ENCODE peak calls at places on chromosome 6, in four cellular contexts. U is stimulated activated CD8-positive, alpha-beta memory T cell treated with anti-CD3 and anti-CD28 coated beads, Interleukin-15, amount 100 ng/mL, for 24 hours; Y is cerebellum; J is A172. K is an unnamed sample.

GRCh38 chr6:27575594-27576361 is 102.9 kb upstream of the ZNF184 start:
- DNase-seq in U (no peak), Y (no peak), J (peak), K (peak)

GRCh38 chr6:27865952-27866369 is 46.2 kb downstream of the OR2B2 start:
- DNase-seq in U (no peak), Y (no peak), J (no peak), K (peak)

GRCh38 chr6:168232046-168232445 is 87.5 kb downstream of the DACT2 start:
- DNase-seq in U (no peak), Y (no peak), J (no peak), K (no peak)

GRCh38 chr6:89834884-89835792 is 5.5 kb downstream of the CASP8AP2 start:
- DNase-seq in U (no peak), Y (no peak), J (no peak), K (no peak)

GRCh38 chr6:135072753-135073152 is 18.1 kb upstream of the HBS1L start:
- DNase-seq in U (no peak), Y (no peak), J (no peak), K (no peak)

GRCh38 chr6:42131531-42131930 is 10.9 kb downstream of the C6orf132 start:
- DNase-seq in U (no peak), Y (no peak), J (peak), K (peak)

GRCh38 chr6:122610690-122611455 is 668 bp downstream of the PKIB start:
- DNase-seq in U (no peak), Y (peak), J (peak), K (peak)

GRCh38 chr6:108654465-108655106 is 93.9 kb downstream of the FOXO3 start:
- DNase-seq in U (no peak), Y (no peak), J (no peak), K (no peak)

GRCh38 chr6:132218063-132218696 is 183.1 kb downstream of the MOXD1 start:
- DNase-seq in U (no peak), Y (no peak), J (peak), K (no peak)

GRCh38 chr6:133551847-133552331 is 310.7 kb downstream of the EYA4 start:
- DNase-seq in U (no peak), Y (no peak), J (peak), K (peak)

GRCh38 chr6:73798592-73798991 is 102.6 kb downstream of the CD109 start:
- DNase-seq in U (no peak), Y (no peak), J (peak), K (peak)

GRCh38 chr6:33739611-33740010 is 7.1 kb downstream of the IP6K3 start:
- DNase-seq in U (no peak), Y (no peak), J (no peak), K (no peak)

GRCh38 chr6:40654828-40655227 is 67.7 kb upstream of the LRFN2 start:
- DNase-seq in U (no peak), Y (no peak), J (no peak), K (no peak)

GRCh38 chr6:2794171-2794730 is 29.1 kb downstream of the WRNIP1 start:
- DNase-seq in U (no peak), Y (no peak), J (peak), K (no peak)

GRCh38 chr6:83125425-83125824 is 58.0 kb downstream of the DOP1A start:
- DNase-seq in U (no peak), Y (no peak), J (no peak), K (no peak)

GRCh38 chr6:33163540-33163939 is 28.7 kb downstream of the COL11A2 start:
- DNase-seq in U (no peak), Y (no peak), J (no peak), K (no peak)

GRCh38 chr6:157198425-157199279 is 124.7 kb downstream of the TMEM242 start:
- DNase-seq in U (no peak), Y (no peak), J (no peak), K (no peak)

GRCh38 chr6:86791476-86791875 is 145.9 kb upstream of the HTR1E start:
- DNase-seq in U (no peak), Y (no peak), J (no peak), K (no peak)

GRCh38 chr6:153117986-153118886 is 12.8 kb downstream of the RGS17 start:
- DNase-seq in U (no peak), Y (no peak), J (peak), K (peak)

GRCh38 chr6:41036188-41036587 is 2.8 kb downstream of the UNC5CL start:
- DNase-seq in U (no peak), Y (no peak), J (peak), K (no peak)

GRCh38 chr6:33684428-33684896 is 27.0 kb downstream of the UQCC2 start:
- DNase-seq in U (no peak), Y (no peak), J (no peak), K (no peak)

GRCh38 chr6:34992353-34992752 is 103.3 kb downstream of the ANKS1A start:
- DNase-seq in U (no peak), Y (no peak), J (no peak), K (no peak)

GRCh38 chr6:116764961-116765841 is at the start of gene FAM162B:
- DNase-seq in U (no peak), Y (no peak), J (no peak), K (peak)

GRCh38 chr6:83429857-83430605 is 820 bp downstream of the ME1 start:
- DNase-seq in U (no peak), Y (no peak), J (peak), K (peak)

GRCh38 chr6:19705606-19706005 is 131.6 kb upstream of the ID4 start:
- DNase-seq in U (no peak), Y (no peak), J (peak), K (no peak)